ENCODE peak calls at places on chromosomes 5 and 9, in nine cellular contexts. One of them, this sample, is unnamed.

GRCh38 chr5:103425686-103426454 is 136.7 kb downstream of the NUDT12 start:
- DNase-seq in body of pancreas: no peak
- DNase-seq in adrenal gland: no peak
- DNase-seq in testis: no peak
- DNase-seq in IMR-90: peak; percentile 69
- DNase-seq in transverse colon: no peak
- DNase-seq in heart left ventricle: no peak
- DNase-seq in esophagus squamous epithelium: no peak
- DNase-seq in A549: no peak
- DNase-seq in this sample: no peak

GRCh38 chr5:172904312-172904642 is 54.9 kb upstream of the RPL26L1 start:
- DNase-seq in body of pancreas: no peak
- DNase-seq in adrenal gland: no peak
- DNase-seq in testis: no peak
- DNase-seq in IMR-90: no peak
- DNase-seq in transverse colon: no peak
- DNase-seq in heart left ventricle: no peak
- DNase-seq in esophagus squamous epithelium: no peak
- DNase-seq in A549: no peak
- DNase-seq in this sample: no peak

GRCh38 chr5:173453167-173453566 is 125.0 kb upstream of the STC2 start:
- DNase-seq in body of pancreas: no peak
- DNase-seq in adrenal gland: no peak
- DNase-seq in testis: no peak
- DNase-seq in IMR-90: peak; percentile 61
- DNase-seq in transverse colon: no peak
- DNase-seq in heart left ventricle: no peak
- DNase-seq in esophagus squamous epithelium: no peak
- DNase-seq in A549: peak; percentile 33
- DNase-seq in this sample: no peak

GRCh38 chr5:168850683-168851082 is 271.5 kb upstream of the PANK3 start:
- DNase-seq in body of pancreas: no peak
- DNase-seq in adrenal gland: no peak
- DNase-seq in testis: no peak
- DNase-seq in IMR-90: no peak
- DNase-seq in transverse colon: no peak
- DNase-seq in heart left ventricle: no peak
- DNase-seq in esophagus squamous epithelium: no peak
- DNase-seq in A549: no peak
- DNase-seq in this sample: no peak

GRCh38 chr9:83572524-83572923 is 34.3 kb upstream of the FRMD3 start:
- DNase-seq in body of pancreas: no peak
- DNase-seq in adrenal gland: no peak
- DNase-seq in testis: no peak
- DNase-seq in IMR-90: no peak
- DNase-seq in transverse colon: no peak
- DNase-seq in heart left ventricle: no peak
- DNase-seq in esophagus squamous epithelium: no peak
- DNase-seq in A549: no peak
- DNase-seq in this sample: no peak

GRCh38 chr9:2234371-2234893 is 219.3 kb downstream of the SMARCA2 start:
- DNase-seq in body of pancreas: no peak
- DNase-seq in adrenal gland: no peak
- DNase-seq in testis: peak; percentile 69
- DNase-seq in IMR-90: peak; percentile 21
- DNase-seq in transverse colon: no peak
- DNase-seq in heart left ventricle: no peak
- DNase-seq in esophagus squamous epithelium: no peak
- DNase-seq in A549: no peak
- DNase-seq in this sample: peak; percentile 56

GRCh38 chr9:135524130-135524861 is 3.1 kb downstream of the LCN1 start:
- DNase-seq in body of pancreas: no peak
- DNase-seq in adrenal gland: no peak
- DNase-seq in testis: no peak
- DNase-seq in IMR-90: no peak
- DNase-seq in transverse colon: no peak
- DNase-seq in heart left ventricle: no peak
- DNase-seq in esophagus squamous epithelium: no peak
- DNase-seq in A549: no peak
- DNase-seq in this sample: peak; percentile 12

GRCh38 chr5:54115768-54116403 is 194.5 kb downstream of the ARL15 start:
- DNase-seq in body of pancreas: no peak
- DNase-seq in adrenal gland: no peak
- DNase-seq in testis: no peak
- DNase-seq in IMR-90: peak; percentile 36
- DNase-seq in transverse colon: no peak
- DNase-seq in heart left ventricle: no peak
- DNase-seq in esophagus squamous epithelium: no peak
- DNase-seq in A549: no peak
- DNase-seq in this sample: no peak

GRCh38 chr5:115815693-115816225 is 700 bp downstream of the CDO1 start:
- DNase-seq in body of pancreas: peak; percentile 11
- DNase-seq in adrenal gland: no peak
- DNase-seq in testis: peak; percentile 23
- DNase-seq in IMR-90: no peak
- DNase-seq in transverse colon: no peak
- DNase-seq in heart left ventricle: peak; percentile 17
- DNase-seq in esophagus squamous epithelium: no peak
- DNase-seq in A549: no peak
- DNase-seq in this sample: peak; percentile 8

DNA sequence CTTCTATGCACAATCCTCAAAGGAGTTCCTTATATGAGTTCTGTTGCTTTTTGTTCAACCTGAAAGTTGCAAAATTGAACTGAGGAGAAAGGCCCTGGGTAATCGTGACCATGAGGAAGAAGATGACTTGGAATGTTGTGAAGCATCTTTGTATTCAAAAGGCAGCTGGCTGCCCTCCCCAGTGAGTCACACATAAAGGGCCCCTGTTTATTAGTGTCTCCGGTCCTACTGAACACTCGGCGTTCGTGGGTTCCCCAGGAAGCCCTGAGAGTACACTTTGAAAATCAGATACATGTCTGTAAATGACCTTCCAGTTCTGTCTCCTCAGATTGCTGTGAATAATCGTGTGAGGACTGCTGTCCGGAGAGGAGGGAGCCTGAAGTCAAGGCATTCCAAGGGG is 73.6 kb downstream of the C9orf153 start:
- DNase-seq in body of pancreas: no peak
- DNase-seq in adrenal gland: peak; percentile 29
- DNase-seq in testis: no peak
- DNase-seq in IMR-90: peak; percentile 2
- DNase-seq in transverse colon: no peak
- DNase-seq in heart left ventricle: no peak
- DNase-seq in esophagus squamous epithelium: no peak
- DNase-seq in A549: no peak
- DNase-seq in this sample: no peak
- TF ChIP-seq POLR2A in body of pancreas: no peak
- TF ChIP-seq POLR2A in adrenal gland: no peak
- TF ChIP-seq POLR2A in testis: no peak
- TF ChIP-seq POLR2A in IMR-90: no peak
- TF ChIP-seq POLR2A in transverse colon: no peak
- TF ChIP-seq POLR2A in heart left ventricle: no peak
- TF ChIP-seq POLR2A in esophagus squamous epithelium: no peak
- TF ChIP-seq POLR2A in A549: no peak
- TF ChIP-seq POLR2A in this sample: no peak

DNA sequence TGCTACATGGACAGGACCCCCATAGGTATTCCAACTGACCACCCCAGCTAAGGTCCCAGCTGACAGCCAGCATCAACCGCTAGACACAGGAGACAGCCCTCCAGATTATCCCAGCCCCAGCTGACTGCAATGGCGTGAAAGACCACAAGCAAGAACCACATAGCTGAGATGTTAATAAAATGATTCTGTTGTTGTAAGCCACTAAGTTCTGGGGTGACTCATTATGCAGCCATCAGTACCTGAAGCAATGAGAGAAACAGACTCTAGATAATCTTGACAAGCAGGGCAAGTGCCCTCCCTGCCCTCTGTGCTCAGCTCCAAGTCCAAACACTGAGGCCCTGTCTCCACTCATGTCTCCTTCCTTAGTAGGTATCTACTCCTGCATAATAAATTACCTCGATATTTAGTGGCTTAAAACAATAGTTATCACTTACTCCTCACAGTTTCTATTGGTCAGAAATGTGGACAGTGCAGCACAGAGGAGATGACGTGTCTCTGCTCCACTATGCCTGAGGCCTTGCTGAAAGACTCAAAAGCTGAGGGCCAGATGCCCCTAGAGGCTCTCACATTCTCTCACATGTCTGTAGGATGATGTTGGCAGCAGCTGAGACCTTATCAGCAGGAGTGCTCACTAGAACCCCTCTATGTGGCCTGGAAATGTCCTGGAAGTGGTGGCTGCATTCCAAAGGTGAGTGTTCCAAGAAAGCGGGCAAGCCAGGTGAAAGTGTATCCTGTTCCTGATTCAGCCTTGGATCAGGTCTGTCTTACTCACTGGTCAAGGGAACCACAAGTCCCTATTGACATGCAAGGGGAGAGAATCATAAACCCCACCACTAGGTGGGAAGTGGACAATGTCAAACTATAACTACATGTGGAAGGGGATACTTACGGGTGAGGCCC is 2.5 kb downstream of the MGAT1 start:
- DNase-seq in body of pancreas: no peak
- DNase-seq in adrenal gland: peak; percentile 17
- DNase-seq in testis: no peak
- DNase-seq in IMR-90: peak; percentile 86
- DNase-seq in transverse colon: no peak
- DNase-seq in heart left ventricle: peak; percentile 15
- DNase-seq in esophagus squamous epithelium: no peak
- DNase-seq in A549: peak; percentile 25
- DNase-seq in this sample: no peak
- H3K4me3 ChIP-seq in body of pancreas: no peak overlapping the region
- H3K4me3 ChIP-seq in adrenal gland: no peak overlapping the region
- H3K4me3 ChIP-seq in testis: no peak overlapping the region
- H3K4me3 ChIP-seq in IMR-90: no peak overlapping the region
- H3K4me3 ChIP-seq in transverse colon: no peak overlapping the region
- H3K4me3 ChIP-seq in heart left ventricle: peak overlapping the region; percentile 99
- H3K4me3 ChIP-seq in esophagus squamous epithelium: peak overlapping the region; percentile 87
- H3K4me3 ChIP-seq in A549: no peak overlapping the region
- H3K4me3 ChIP-seq in this sample: no peak overlapping the region

GRCh38 chr9:37029304-37029775 is 4.7 kb downstream of the PAX5 start:
- DNase-seq in body of pancreas: no peak
- DNase-seq in adrenal gland: no peak
- DNase-seq in testis: no peak
- DNase-seq in IMR-90: no peak
- DNase-seq in transverse colon: no peak
- DNase-seq in heart left ventricle: no peak
- DNase-seq in esophagus squamous epithelium: no peak
- DNase-seq in A549: no peak
- DNase-seq in this sample: no peak

GRCh38 chr9:37029776-37030590 is 4.1 kb downstream of the PAX5 start:
- DNase-seq in body of pancreas: no peak
- DNase-seq in adrenal gland: no peak
- DNase-seq in testis: no peak
- DNase-seq in IMR-90: no peak
- DNase-seq in transverse colon: no peak
- DNase-seq in heart left ventricle: no peak
- DNase-seq in esophagus squamous epithelium: no peak
- DNase-seq in A549: no peak
- DNase-seq in this sample: no peak

GRCh38 chr9:37026936-37027581 is 7.0 kb downstream of the PAX5 start:
- DNase-seq in body of pancreas: no peak
- DNase-seq in adrenal gland: no peak
- DNase-seq in testis: peak; percentile 16
- DNase-seq in IMR-90: no peak
- DNase-seq in transverse colon: no peak
- DNase-seq in heart left ventricle: no peak
- DNase-seq in esophagus squamous epithelium: no peak
- DNase-seq in A549: no peak
- DNase-seq in this sample: no peak

GRCh38 chr9:37027582-37028424 is 6.3 kb downstream of the PAX5 start:
- DNase-seq in body of pancreas: peak; percentile 98
- DNase-seq in adrenal gland: peak; percentile 95
- DNase-seq in testis: peak; percentile 95
- DNase-seq in IMR-90: peak; percentile 81
- DNase-seq in transverse colon: peak; percentile 90
- DNase-seq in heart left ventricle: peak; percentile 87
- DNase-seq in esophagus squamous epithelium: peak; percentile 52
- DNase-seq in A549: peak; percentile 94
- DNase-seq in this sample: peak; percentile 80

DNA sequence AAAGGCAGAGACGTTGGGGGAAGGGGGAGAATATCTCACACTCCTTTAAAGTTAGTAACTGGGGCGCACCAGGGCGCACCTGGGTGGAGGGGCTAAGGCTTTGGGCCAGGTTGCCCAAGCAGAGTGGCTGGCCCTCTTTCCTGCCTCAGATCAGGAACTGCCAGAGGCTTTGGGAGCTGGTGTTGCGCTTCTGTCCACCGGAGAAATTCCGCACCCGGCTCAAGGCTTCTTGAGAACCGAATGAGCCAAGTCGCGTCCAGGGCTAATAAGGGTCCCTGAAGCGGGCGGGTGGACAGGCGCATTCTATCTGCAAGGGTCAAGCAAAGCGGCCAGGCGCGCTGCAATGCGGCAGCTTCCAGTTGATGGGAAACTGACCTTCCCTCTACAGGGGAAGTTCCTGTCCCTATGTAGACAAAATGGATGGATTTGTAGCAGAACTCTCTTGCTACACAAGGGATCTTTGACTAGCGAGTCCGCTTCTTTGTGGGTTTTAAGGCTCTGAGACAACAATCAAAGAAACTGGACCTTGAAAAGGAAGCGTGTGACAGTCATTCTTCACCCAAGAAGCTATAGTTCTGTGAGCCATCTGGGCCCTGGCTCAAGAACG is 5.5 kb downstream of the PAX5 start:
- DNase-seq in body of pancreas: no peak
- DNase-seq in adrenal gland: no peak
- DNase-seq in testis: no peak
- DNase-seq in IMR-90: no peak
- DNase-seq in transverse colon: no peak
- DNase-seq in heart left ventricle: no peak
- DNase-seq in esophagus squamous epithelium: no peak
- DNase-seq in A549: no peak
- DNase-seq in this sample: no peak
- H3K4me1 ChIP-seq in body of pancreas: peaks cover 46% of the 10 kb centered on the region
- H3K4me1 ChIP-seq in adrenal gland: peaks cover 38% of the 10 kb centered on the region
- H3K4me1 ChIP-seq in testis: peaks cover 14% of the 10 kb centered on the region
- H3K4me1 ChIP-seq in IMR-90: peaks cover 3% of the 10 kb centered on the region
- H3K4me1 ChIP-seq in transverse colon: peaks cover 42% of the 10 kb centered on the region
- H3K4me1 ChIP-seq in heart left ventricle: peaks cover 48% of the 10 kb centered on the region
- H3K4me1 ChIP-seq in esophagus squamous epithelium: peaks cover 36% of the 10 kb centered on the region
- H3K4me1 ChIP-seq in A549: peaks cover 22% of the 10 kb centered on the region
- H3K4me1 ChIP-seq in this sample: peaks cover 14% of the 10 kb centered on the region

DNA sequence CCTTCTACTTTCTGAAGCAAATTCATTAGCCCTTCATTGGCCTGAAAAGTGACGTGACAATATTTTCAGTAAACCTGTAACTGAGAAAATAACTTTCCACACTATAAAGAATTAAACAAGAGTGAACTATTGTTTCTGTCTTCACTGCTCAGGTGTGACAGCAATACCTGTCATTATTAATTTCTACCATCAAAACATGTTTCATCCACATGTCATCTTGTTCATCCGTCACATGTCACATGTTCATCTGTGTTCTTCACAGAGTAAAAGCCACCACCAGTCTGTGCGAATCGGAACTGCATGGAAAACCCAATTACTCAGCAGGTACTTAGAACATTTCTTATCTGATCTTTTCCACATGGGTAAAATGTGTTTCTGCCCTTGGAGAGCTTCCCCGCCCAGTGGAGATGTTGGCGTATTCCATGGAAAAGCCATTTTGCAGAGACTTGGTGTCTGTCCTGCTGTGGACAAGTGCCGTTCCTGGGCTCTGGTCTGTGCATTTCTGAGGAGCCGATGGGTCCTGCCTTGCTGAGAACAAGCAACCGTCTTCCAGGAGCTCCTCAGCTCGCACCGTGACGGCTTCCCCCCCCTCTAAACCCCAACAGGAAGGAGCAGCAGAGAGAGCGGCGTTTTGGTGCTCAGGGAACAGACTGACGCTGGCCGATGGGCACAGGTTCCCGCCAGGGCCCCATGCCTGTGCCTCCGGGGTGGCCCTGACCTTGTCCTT is 10.6 kb upstream of the EXOC3 start:
- DNase-seq in body of pancreas: no peak
- DNase-seq in adrenal gland: no peak
- DNase-seq in testis: no peak
- DNase-seq in IMR-90: no peak
- DNase-seq in transverse colon: no peak
- DNase-seq in heart left ventricle: no peak
- DNase-seq in esophagus squamous epithelium: no peak
- DNase-seq in A549: no peak
- DNase-seq in this sample: no peak
- TF ChIP-seq POLR2A in body of pancreas: no peak
- TF ChIP-seq POLR2A in adrenal gland: no peak
- TF ChIP-seq POLR2A in testis: no peak
- TF ChIP-seq POLR2A in IMR-90: no peak
- TF ChIP-seq POLR2A in transverse colon: no peak
- TF ChIP-seq POLR2A in heart left ventricle: no peak
- TF ChIP-seq POLR2A in esophagus squamous epithelium: no peak
- TF ChIP-seq POLR2A in A549: no peak
- TF ChIP-seq POLR2A in this sample: no peak